ENCODE peak calls at places on chromosomes 11 and 22, in eight cellular contexts. F is T47D; P is CD4-positive, alpha-beta T cell; N is RPMI7951; D is NCI-H1105 treated with DMSO at 0.1 percent for 48 hours; X is activated CD4-positive, CD25-positive, alpha-beta regulatory T cell; B is neural crest cell; U is hypothalamus. Q is an unnamed sample.

GRCh38 chr22:19042285-19043110 is 79.7 kb downstream of the DGCR2 start:
- DNase-seq in F (no peak), P (no peak), N (no peak), D (no peak), X (no peak), B (no peak), U (no peak), Q (no peak)

GRCh38 chr11:11422291-11423128 is 69.5 kb upstream of the CSNK2A3 start:
- DNase-seq in F (peak), P (no peak), N (no peak), D (peak), X (no peak), B (no peak), U (no peak), Q (no peak)

GRCh38 chr11:126419801-126420729 is 64.6 kb downstream of the ST3GAL4 start:
- DNase-seq in F (no peak), P (no peak), N (peak), D (no peak), X (no peak), B (no peak), U (no peak), Q (no peak)

GRCh38 chr11:100557830-100558611 is 129.1 kb upstream of the ARHGAP42 start:
- DNase-seq in F (no peak), P (no peak), N (peak), D (no peak), X (no peak), B (no peak), U (no peak), Q (no peak)

GRCh38 chr22:20889904-20890303 is 27.3 kb upstream of the CRKL start:
- DNase-seq in F (no peak), P (no peak), N (no peak), D (no peak), X (no peak), B (no peak), U (no peak), Q (no peak)

GRCh38 chr11:22875869-22876473 is 15.7 kb upstream of the CCDC179 start:
- DNase-seq in F (peak), P (peak), N (peak), D (peak), X (peak), B (peak), U (peak), Q (peak)

GRCh38 chr11:33039274-33040126 is at the start of gene TCP11L1:
- DNase-seq in F (no peak), P (peak), N (peak), D (peak), X (peak), B (peak), U (peak), Q (peak)

GRCh38 chr11:363948-364761 is 5.1 kb upstream of the B4GALNT4 start:
- DNase-seq in F (peak), P (peak), N (peak), D (peak), X (peak), B (no peak), U (no peak), Q (peak)

GRCh38 chr11:125129316-125129990 is 18.0 kb upstream of the TMEM218 start:
- DNase-seq in F (no peak), P (no peak), N (no peak), D (no peak), X (no peak), B (no peak), U (no peak), Q (no peak)

GRCh38 chr11:44530413-44531115 is 34.9 kb upstream of the CD82 start:
- DNase-seq in F (no peak), P (no peak), N (peak), D (no peak), X (no peak), B (no peak), U (no peak), Q (no peak)

GRCh38 chr11:126403658-126404057 is 48.2 kb downstream of the ST3GAL4 start:
- DNase-seq in F (no peak), P (no peak), N (peak), D (no peak), X (no peak), B (no peak), U (no peak), Q (no peak)

GRCh38 chr11:92628401-92629292 is 340.8 kb upstream of the MTNR1B start:
- DNase-seq in F (no peak), P (no peak), N (no peak), D (peak), X (no peak), B (no peak), U (no peak), Q (no peak)

GRCh38 chr11:12185914-12186313 is 75.5 kb downstream of the MICAL2 start:
- DNase-seq in F (no peak), P (no peak), N (peak), D (peak), X (no peak), B (no peak), U (no peak), Q (no peak)